ENCODE peak calls at places on chromosome 2, in five cellular contexts. One of them, this sample, is unnamed.

GRCh38 chr2:111900859-111901258 is 2.5 kb downstream of the MERTK start:
- DNase-seq in fibroblast of lung: peak
- DNase-seq in astrocyte: no peak
- DNase-seq in tibial artery: no peak
- DNase-seq in epithelial cell of prostate: no peak
- DNase-seq in this sample: no peak

GRCh38 chr2:7057865-7058400 is 140.7 kb downstream of the RNF144A start:
- DNase-seq in fibroblast of lung: no peak
- DNase-seq in astrocyte: no peak
- DNase-seq in tibial artery: no peak
- DNase-seq in epithelial cell of prostate: no peak
- DNase-seq in this sample: no peak

GRCh38 chr2:49616800-49617199 is 462.5 kb upstream of the FSHR start:
- DNase-seq in fibroblast of lung: no peak
- DNase-seq in astrocyte: peak
- DNase-seq in tibial artery: no peak
- DNase-seq in epithelial cell of prostate: no peak
- DNase-seq in this sample: no peak

GRCh38 chr2:70941701-70942100 is 6.0 kb downstream of the ATP6V1B1 start:
- DNase-seq in fibroblast of lung: no peak
- DNase-seq in astrocyte: no peak
- DNase-seq in tibial artery: no peak
- DNase-seq in epithelial cell of prostate: no peak
- DNase-seq in this sample: no peak

GRCh38 chr2:11571170-11571569 is 37.3 kb downstream of the GREB1 start:
- DNase-seq in fibroblast of lung: no peak
- DNase-seq in astrocyte: no peak
- DNase-seq in tibial artery: peak
- DNase-seq in epithelial cell of prostate: no peak
- DNase-seq in this sample: peak

GRCh38 chr2:213995400-213996105 is 415.3 kb upstream of the VWC2L start:
- DNase-seq in fibroblast of lung: peak
- DNase-seq in astrocyte: peak
- DNase-seq in tibial artery: no peak
- DNase-seq in epithelial cell of prostate: peak
- DNase-seq in this sample: no peak

GRCh38 chr2:45691600-45691999 is 40.1 kb downstream of the PRKCE start:
- DNase-seq in fibroblast of lung: no peak
- DNase-seq in astrocyte: no peak
- DNase-seq in tibial artery: no peak
- DNase-seq in epithelial cell of prostate: no peak
- DNase-seq in this sample: no peak

GRCh38 chr2:217950401-217950871 is 52.4 kb downstream of the TNS1 start:
- DNase-seq in fibroblast of lung: no peak
- DNase-seq in astrocyte: no peak
- DNase-seq in tibial artery: peak
- DNase-seq in epithelial cell of prostate: no peak
- DNase-seq in this sample: no peak

GRCh38 chr2:120267348-120267747 is 14.7 kb downstream of the RALB start:
- DNase-seq in fibroblast of lung: no peak
- DNase-seq in astrocyte: no peak
- DNase-seq in tibial artery: no peak
- DNase-seq in epithelial cell of prostate: no peak
- DNase-seq in this sample: no peak

GRCh38 chr2:200747668-200748618 is 63.8 kb upstream of the BZW1 start:
- DNase-seq in fibroblast of lung: peak
- DNase-seq in astrocyte: peak
- DNase-seq in tibial artery: no peak
- DNase-seq in epithelial cell of prostate: no peak
- DNase-seq in this sample: no peak

GRCh38 chr2:218013289-218013688 is 10.5 kb upstream of the TNS1 start:
- DNase-seq in fibroblast of lung: no peak
- DNase-seq in astrocyte: no peak
- DNase-seq in tibial artery: no peak
- DNase-seq in epithelial cell of prostate: no peak
- DNase-seq in this sample: peak

GRCh38 chr2:10166489-10167295 is 44.2 kb downstream of the RRM2 start:
- DNase-seq in fibroblast of lung: no peak
- DNase-seq in astrocyte: no peak
- DNase-seq in tibial artery: no peak
- DNase-seq in epithelial cell of prostate: no peak
- DNase-seq in this sample: no peak

GRCh38 chr2:49278561-49278960 is 124.2 kb upstream of the FSHR start:
- DNase-seq in fibroblast of lung: no peak
- DNase-seq in astrocyte: no peak
- DNase-seq in tibial artery: no peak
- DNase-seq in epithelial cell of prostate: no peak
- DNase-seq in this sample: no peak

GRCh38 chr2:205657579-205657978 is 24.7 kb upstream of the NRP2 start:
- DNase-seq in fibroblast of lung: peak
- DNase-seq in astrocyte: peak
- DNase-seq in tibial artery: peak
- DNase-seq in epithelial cell of prostate: no peak
- DNase-seq in this sample: no peak

GRCh38 chr2:19362094-19362649 is 3.7 kb upstream of the OSR1 start:
- DNase-seq in fibroblast of lung: peak
- DNase-seq in astrocyte: no peak
- DNase-seq in tibial artery: no peak
- DNase-seq in epithelial cell of prostate: no peak
- DNase-seq in this sample: no peak

GRCh38 chr2:191297031-191297430 is 51.8 kb downstream of the MYO1B start:
- DNase-seq in fibroblast of lung: no peak
- DNase-seq in astrocyte: no peak
- DNase-seq in tibial artery: no peak
- DNase-seq in epithelial cell of prostate: no peak
- DNase-seq in this sample: no peak

GRCh38 chr2:33321236-33321731 is 155.2 kb upstream of the RASGRP3 start:
- DNase-seq in fibroblast of lung: peak
- DNase-seq in astrocyte: peak
- DNase-seq in tibial artery: no peak
- DNase-seq in epithelial cell of prostate: no peak
- DNase-seq in this sample: no peak

GRCh38 chr2:121828281-121828731 is 72.9 kb downstream of the TSN start:
- DNase-seq in fibroblast of lung: no peak
- DNase-seq in astrocyte: peak
- DNase-seq in tibial artery: no peak
- DNase-seq in epithelial cell of prostate: peak
- DNase-seq in this sample: no peak

GRCh38 chr2:229731916-229732315 is 17.6 kb upstream of the DNER start:
- DNase-seq in fibroblast of lung: peak
- DNase-seq in astrocyte: no peak
- DNase-seq in tibial artery: no peak
- DNase-seq in epithelial cell of prostate: no peak
- DNase-seq in this sample: no peak

GRCh38 chr2:229732897-229733296 is 18.5 kb upstream of the DNER start:
- DNase-seq in fibroblast of lung: no peak
- DNase-seq in astrocyte: no peak
- DNase-seq in tibial artery: no peak
- DNase-seq in epithelial cell of prostate: no peak
- DNase-seq in this sample: no peak

GRCh38 chr2:229731363-229731762 is 17.0 kb upstream of the DNER start:
- DNase-seq in fibroblast of lung: no peak
- DNase-seq in astrocyte: no peak
- DNase-seq in tibial artery: no peak
- DNase-seq in epithelial cell of prostate: no peak
- DNase-seq in this sample: no peak

GRCh38 chr2:229733606-229734205 is 19.4 kb upstream of the DNER start:
- DNase-seq in fibroblast of lung: no peak
- DNase-seq in astrocyte: no peak
- DNase-seq in tibial artery: no peak
- DNase-seq in epithelial cell of prostate: no peak
- DNase-seq in this sample: no peak

DNA sequence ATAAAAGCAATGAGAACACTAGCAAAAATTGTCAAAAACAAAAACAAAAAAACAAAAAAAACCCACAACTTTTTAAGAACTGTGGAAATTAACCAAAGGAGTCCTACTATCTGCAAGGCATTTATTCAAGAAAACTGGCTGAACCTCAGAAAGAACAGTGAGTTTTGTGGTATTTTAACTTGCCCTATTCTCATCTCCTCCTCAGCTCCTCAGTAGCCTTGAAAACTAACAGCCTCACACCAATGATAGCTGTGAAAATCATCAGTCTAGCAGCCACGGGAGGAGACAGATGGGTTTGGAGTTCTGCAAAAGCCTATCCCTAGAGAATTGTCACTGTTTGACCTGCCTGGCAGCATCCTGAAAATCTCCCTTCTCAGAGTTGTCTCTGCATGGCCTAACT is 20.1 kb upstream of the DNER start:
- DNase-seq in fibroblast of lung: no peak
- DNase-seq in astrocyte: no peak
- DNase-seq in tibial artery: no peak
- DNase-seq in epithelial cell of prostate: no peak
- DNase-seq in this sample: no peak
- H3K27ac ChIP-seq in fibroblast of lung: no peak
- H3K27ac ChIP-seq in astrocyte: no peak
- H3K27ac ChIP-seq in tibial artery: no peak
- H3K27ac ChIP-seq in epithelial cell of prostate: no peak
- H3K27ac ChIP-seq in this sample: no peak

GRCh38 chr2:99473496-99474083 is 16.2 kb downstream of the REV1 start:
- DNase-seq in fibroblast of lung: no peak
- DNase-seq in astrocyte: no peak
- DNase-seq in tibial artery: no peak
- DNase-seq in epithelial cell of prostate: no peak
- DNase-seq in this sample: no peak
- H3K27ac ChIP-seq in fibroblast of lung: no peak
- H3K27ac ChIP-seq in astrocyte: no peak
- H3K27ac ChIP-seq in tibial artery: no peak
- H3K27ac ChIP-seq in epithelial cell of prostate: peak
- H3K27ac ChIP-seq in this sample: peak

GRCh38 chr2:219429958-219430586 is 4.6 kb upstream of the SPEG start:
- DNase-seq in fibroblast of lung: no peak
- DNase-seq in astrocyte: no peak
- DNase-seq in tibial artery: no peak
- DNase-seq in epithelial cell of prostate: no peak
- DNase-seq in this sample: no peak

GRCh38 chr2:219430633-219431615 is 3.7 kb upstream of the SPEG start:
- DNase-seq in fibroblast of lung: peak
- DNase-seq in astrocyte: peak
- DNase-seq in tibial artery: peak
- DNase-seq in epithelial cell of prostate: no peak
- DNase-seq in this sample: no peak

GRCh38 chr2:219426068-219426443 is 7.9 kb downstream of the DES start:
- DNase-seq in fibroblast of lung: no peak
- DNase-seq in astrocyte: no peak
- DNase-seq in tibial artery: no peak
- DNase-seq in epithelial cell of prostate: no peak
- DNase-seq in this sample: no peak

GRCh38 chr2:219426534-219427136 is 8.0 kb upstream of the SPEG start:
- DNase-seq in fibroblast of lung: no peak
- DNase-seq in astrocyte: no peak
- DNase-seq in tibial artery: no peak
- DNase-seq in epithelial cell of prostate: no peak
- DNase-seq in this sample: no peak

GRCh38 chr2:219428469-219428868 is 6.2 kb upstream of the SPEG start:
- DNase-seq in fibroblast of lung: no peak
- DNase-seq in astrocyte: no peak
- DNase-seq in tibial artery: no peak
- DNase-seq in epithelial cell of prostate: no peak
- DNase-seq in this sample: no peak
- H3K27ac ChIP-seq in fibroblast of lung: no peak
- H3K27ac ChIP-seq in astrocyte: no peak
- H3K27ac ChIP-seq in tibial artery: peak
- H3K27ac ChIP-seq in epithelial cell of prostate: no peak
- H3K27ac ChIP-seq in this sample: no peak

DNA sequence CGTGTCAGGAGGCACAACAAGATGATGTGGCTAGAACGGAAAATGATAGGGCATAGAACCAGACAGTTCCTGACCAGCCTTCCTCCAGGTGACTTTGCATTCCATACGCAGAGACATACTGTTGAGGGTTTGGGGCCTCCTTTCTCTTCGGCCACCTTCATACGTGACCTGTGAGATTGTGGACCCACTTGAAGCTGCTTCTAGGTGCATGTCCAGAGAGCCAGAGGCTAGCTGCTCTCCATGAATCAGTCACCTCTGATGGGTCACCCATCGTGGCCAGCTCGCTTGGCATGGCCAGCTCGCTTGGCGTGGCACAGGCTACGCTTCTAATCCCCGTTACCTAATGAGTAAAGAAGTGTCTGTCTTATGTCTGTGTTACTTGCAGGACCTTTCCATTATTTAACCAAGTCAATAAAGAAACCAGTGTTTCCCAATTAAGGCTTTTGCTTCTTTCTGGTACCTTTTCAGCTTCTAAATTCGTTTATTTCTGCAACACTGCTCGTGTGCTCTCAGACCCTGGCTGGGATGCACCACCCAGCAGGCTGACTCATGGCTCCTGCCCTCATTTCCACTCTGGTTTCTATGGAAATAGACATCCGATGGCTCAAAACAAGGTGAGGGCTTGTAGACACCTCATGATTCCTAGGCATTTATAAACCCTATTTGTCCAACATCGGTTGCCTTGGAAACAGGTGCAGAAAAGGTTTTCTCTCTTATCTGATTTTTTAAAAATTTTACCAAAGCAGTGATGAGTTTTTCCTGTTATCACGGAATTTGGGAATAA is 86.7 kb upstream of the B3GNT7 start:
- DNase-seq in fibroblast of lung: no peak
- DNase-seq in astrocyte: peak
- DNase-seq in tibial artery: no peak
- DNase-seq in epithelial cell of prostate: no peak
- DNase-seq in this sample: no peak
- H3K27ac ChIP-seq in fibroblast of lung: no peak
- H3K27ac ChIP-seq in astrocyte: peak
- H3K27ac ChIP-seq in tibial artery: no peak
- H3K27ac ChIP-seq in epithelial cell of prostate: no peak
- H3K27ac ChIP-seq in this sample: no peak

GRCh38 chr2:36441816-36442215 is 86.2 kb downstream of the CRIM1 start:
- DNase-seq in fibroblast of lung: peak
- DNase-seq in astrocyte: no peak
- DNase-seq in tibial artery: no peak
- DNase-seq in epithelial cell of prostate: no peak
- DNase-seq in this sample: no peak

GRCh38 chr2:36438454-36438977 is 82.9 kb downstream of the CRIM1 start:
- DNase-seq in fibroblast of lung: peak
- DNase-seq in astrocyte: peak
- DNase-seq in tibial artery: peak
- DNase-seq in epithelial cell of prostate: peak
- DNase-seq in this sample: no peak

GRCh38 chr2:36444206-36444605 is 88.6 kb downstream of the CRIM1 start:
- DNase-seq in fibroblast of lung: no peak
- DNase-seq in astrocyte: peak
- DNase-seq in tibial artery: no peak
- DNase-seq in epithelial cell of prostate: no peak
- DNase-seq in this sample: no peak

GRCh38 chr2:36441065-36441625 is 85.6 kb downstream of the CRIM1 start:
- DNase-seq in fibroblast of lung: no peak
- DNase-seq in astrocyte: no peak
- DNase-seq in tibial artery: no peak
- DNase-seq in epithelial cell of prostate: no peak
- DNase-seq in this sample: no peak

DNA sequence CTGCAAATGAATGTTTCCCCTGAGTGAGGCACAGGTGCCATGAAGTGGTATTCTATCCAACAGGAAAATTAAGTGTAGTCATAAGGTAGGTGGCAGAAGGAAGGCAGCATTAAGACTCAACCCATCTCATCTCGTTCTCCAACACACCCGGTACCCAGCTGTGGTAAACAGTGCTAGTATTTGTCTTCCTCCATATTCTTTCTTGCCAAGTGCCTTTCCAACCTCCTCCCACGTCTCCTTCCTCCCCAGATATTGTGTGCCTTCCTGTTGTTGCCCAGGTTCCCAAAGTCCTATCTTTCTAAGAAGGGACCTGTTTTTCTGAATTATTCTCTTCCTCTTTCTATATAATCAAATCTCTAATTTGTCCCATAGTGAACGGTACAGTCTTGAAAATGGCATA is 83.5 kb downstream of the CRIM1 start:
- DNase-seq in fibroblast of lung: no peak
- DNase-seq in astrocyte: no peak
- DNase-seq in tibial artery: no peak
- DNase-seq in epithelial cell of prostate: no peak
- DNase-seq in this sample: no peak
- H3K27ac ChIP-seq in fibroblast of lung: peak
- H3K27ac ChIP-seq in astrocyte: peak
- H3K27ac ChIP-seq in tibial artery: peak
- H3K27ac ChIP-seq in epithelial cell of prostate: peak
- H3K27ac ChIP-seq in this sample: no peak